ENCODE peak calls at places on chromosomes 12 and 14, in seven cellular contexts. P is central memory CD4-positive, alpha-beta T cell; T is mammary epithelial cell; R is germinal center; J is tibial nerve; C is foreskin fibroblast; S is AG08395. U is an unnamed sample.

GRCh38 chr12:31390991-31391390 is 65.0 kb upstream of the SINHCAF start:
- DNase-seq in P (no peak), T (no peak), R (no peak), J (no peak), C (no peak), S (no peak), U (no peak)

GRCh38 chr14:73878436-73878835 is 8.2 kb upstream of the ZNF410 start:
- DNase-seq in P (no peak), T (no peak), R (no peak), J (no peak), C (peak), S (no peak), U (no peak)

GRCh38 chr14:99564256-99564902 is 39.6 kb downstream of the CCDC85C start:
- DNase-seq in P (no peak), T (no peak), R (no peak), J (peak), C (peak), S (no peak), U (no peak)

GRCh38 chr12:52187206-52187605 is 4.6 kb downstream of the KRT80 start:
- DNase-seq in P (no peak), T (no peak), R (no peak), J (no peak), C (no peak), S (no peak), U (no peak)

GRCh38 chr14:61642246-61642982 is 52.9 kb upstream of the HIF1A start:
- DNase-seq in P (no peak), T (peak), R (no peak), J (no peak), C (peak), S (peak), U (peak)

GRCh38 chr14:64549016-64549415 is 745 bp upstream of the PPP1R36 start:
- DNase-seq in P (no peak), T (no peak), R (no peak), J (no peak), C (no peak), S (peak), U (no peak)

GRCh38 chr12:66516133-66516532 is 162.7 kb downstream of the GRIP1 start:
- DNase-seq in P (no peak), T (peak), R (no peak), J (no peak), C (no peak), S (peak), U (no peak)

GRCh38 chr12:67042697-67043131 is 226.4 kb upstream of the CAND1 start:
- DNase-seq in P (no peak), T (peak), R (no peak), J (no peak), C (no peak), S (no peak), U (no peak)

GRCh38 chr12:113831486-113831885 is 134.6 kb downstream of the RBM19 start:
- DNase-seq in P (no peak), T (no peak), R (no peak), J (no peak), C (no peak), S (no peak), U (no peak)

GRCh38 chr14:104551851-104552737 is 27.5 kb upstream of the C14orf180 start:
- DNase-seq in P (no peak), T (no peak), R (no peak), J (no peak), C (no peak), S (no peak), U (peak)

GRCh38 chr14:79708991-79709390 is 502.3 kb downstream of the DIO2 start:
- DNase-seq in P (no peak), T (no peak), R (no peak), J (no peak), C (no peak), S (no peak), U (no peak)

GRCh38 chr12:122097641-122098364 is 19.2 kb downstream of the MLXIP start:
- DNase-seq in P (no peak), T (no peak), R (no peak), J (no peak), C (no peak), S (no peak), U (peak)

GRCh38 chr12:46831335-46832083 is 5.7 kb upstream of the SLC38A4 start:
- DNase-seq in P (no peak), T (no peak), R (no peak), J (no peak), C (no peak), S (peak), U (peak)

GRCh38 chr14:63542231-63542999 is 762 bp downstream of the PPP2R5E start:
- DNase-seq in P (no peak), T (peak), R (no peak), J (no peak), C (no peak), S (peak), U (peak)

U was measured in mucosa of descending colon.